ENCODE peak calls at places on chromosomes 11 and 22, in ten cellular contexts. G, E, F, D, X, N, C, B, K and P are unnamed samples.
A peak's percentile ranks its signal among the peaks of the same experiment; 100 is the strongest.

GRCh38 chr11:71078482-71078881 is 173.9 kb downstream of the SHANK2 start:
- DNase-seq in F (no peak), D (no peak), B (no peak), N (no peak), X (no peak), E (no peak), K (no peak), G (no peak), C (no peak), P (peak; percentile 71)

GRCh38 chr11:112628676-112629075 is 332.5 kb upstream of the NCAM1 start:
- DNase-seq in N (no peak), C (no peak), D (no peak), K (no peak), E (no peak), X (no peak), G (no peak), F (no peak), B (no peak), P (no peak)

GRCh38 chr11:10640308-10640707 is 53.2 kb downstream of the IRAG1 start:
- DNase-seq in N (no peak), C (peak; percentile 50), E (no peak), K (no peak), X (no peak), F (no peak), D (no peak), B (no peak), G (no peak), P (no peak)

GRCh38 chr22:32836286-32836859 is 34.9 kb downstream of the TIMP3 start:
- DNase-seq in X (peak; percentile 67), F (no peak), E (no peak), B (no peak), G (no peak), D (peak; percentile 22), N (no peak), K (no peak), C (no peak), P (no peak)

GRCh38 chr11:68012843-68013610 is 2.9 kb downstream of the ALDH3B1 start:
- DNase-seq in F (no peak), K (no peak), E (no peak), N (no peak), B (peak; percentile 27), C (no peak), D (peak; percentile 95), X (no peak), G (peak; percentile 77), P (peak; percentile 99)

GRCh38 chr11:69200331-69201047 is 44.8 kb downstream of the SMIM38 start:
- DNase-seq in B (no peak), N (no peak), F (peak; percentile 48), G (no peak), X (peak; percentile 80), D (no peak), K (no peak), E (no peak), C (no peak), P (peak; percentile 66)

GRCh38 chr11:103682318-103683184 is 353.9 kb upstream of the DDI1 start:
- DNase-seq in C (peak; percentile 77), X (peak; percentile 23), K (peak; percentile 33), F (peak; percentile 19), G (peak; percentile 58), B (no peak), D (peak; percentile 75), N (peak; percentile 9), E (peak; percentile 81), P (peak; percentile 15)

GRCh38 chr11:10809373-10810199 is 860 bp upstream of the EIF4G2 start:
- DNase-seq in B (no peak), C (peak; percentile 44), N (no peak), G (no peak), D (peak; percentile 80), F (no peak), X (peak; percentile 77), E (no peak), K (peak; percentile 50), P (peak; percentile 74)

GRCh38 chr11:67355023-67355793 is 1.9 kb upstream of the POLD4 start:
- DNase-seq in E (no peak), K (no peak), D (no peak), B (no peak), N (no peak), C (peak; percentile 42), X (peak; percentile 32), F (no peak), G (no peak), P (no peak)

GRCh38 chr22:48488611-48489456 is 1338.8 kb downstream of the BRD1 start:
- DNase-seq in G (no peak), X (peak; percentile 98), E (peak; percentile 34), F (no peak), B (no peak), K (no peak), N (no peak), C (peak; percentile 34), D (no peak), P (peak; percentile 53)

GRCh38 chr11:17594686-17595192 is 47.7 kb downstream of the OTOG start:
- DNase-seq in D (no peak), C (peak; percentile 2), E (no peak), X (no peak), N (no peak), F (no peak), B (no peak), G (no peak), K (peak; percentile 1), P (no peak)

GRCh38 chr22:37905534-37906363 is at the start of gene MICALL1:
- DNase-seq in B (peak; percentile 60), X (peak; percentile 98), E (peak; percentile 89), C (peak; percentile 70), F (peak; percentile 76), N (no peak), D (peak; percentile 67), K (peak; percentile 65), G (peak; percentile 76), P (peak; percentile 87)

GRCh38 chr11:8640305-8640932 is 42.0 kb downstream of the TRIM66 start:
- DNase-seq in C (no peak), N (no peak), X (peak; percentile 81), D (no peak), B (no peak), G (no peak), K (no peak), E (no peak), F (no peak), P (no peak)

GRCh38 chr11:42085736-42086135 is 626.3 kb upstream of the LRRC4C start:
- DNase-seq in B (no peak), F (no peak), E (no peak), K (no peak), D (no peak), N (no peak), X (no peak), C (no peak), G (no peak), P (no peak)

GRCh38 chr11:126355926-126356897 is 726 bp downstream of the ST3GAL4 start:
- DNase-seq in N (no peak), D (no peak), G (peak; percentile 49), X (peak; percentile 68), F (peak; percentile 55), C (peak; percentile 33), K (no peak), B (no peak), E (peak; percentile 39), P (peak; percentile 35)

GRCh38 chr22:48500481-48501230 is 1327.0 kb downstream of the BRD1 start:
- DNase-seq in K (no peak), X (no peak), G (no peak), B (no peak), D (no peak), E (no peak), N (no peak), C (no peak), F (no peak), P (no peak)

GRCh38 chr11:27696112-27696511 is 4.1 kb downstream of the BDNF start:
- DNase-seq in B (no peak), N (no peak), D (peak; percentile 58), E (no peak), X (no peak), C (no peak), K (no peak), F (no peak), G (no peak), P (no peak)
- H3K27me3 ChIP-seq in B (peaks cover 10% of the 10 kb centered on the region), N (peaks cover 32% of the 10 kb centered on the region), D (no peaks in the 10 kb centered on the region), E (peaks cover 51% of the 10 kb centered on the region), X (peaks cover 18% of the 10 kb centered on the region), C (peaks cover 19% of the 10 kb centered on the region), K (peaks cover 7% of the 10 kb centered on the region), F (peaks cover 51% of the 10 kb centered on the region), G (peaks cover 62% of the 10 kb centered on the region), P (no peaks in the 10 kb centered on the region)

GRCh38 chr22:25840162-25840561 is 98.2 kb downstream of the MYO18B start:
- DNase-seq in D (no peak), K (no peak), G (no peak), E (peak; percentile 8), X (no peak), C (no peak), N (no peak), F (no peak), B (no peak), P (peak; percentile 33)
- H3K27me3 ChIP-seq in D (no peaks in the 10 kb centered on the region), K (no peaks in the 10 kb centered on the region), G (peaks cover 40% of the 10 kb centered on the region), E (no peaks in the 10 kb centered on the region), X (no peaks in the 10 kb centered on the region), C (no peaks in the 10 kb centered on the region), N (no peaks in the 10 kb centered on the region), F (no peaks in the 10 kb centered on the region), B (no peaks in the 10 kb centered on the region), P (peaks cover 15% of the 10 kb centered on the region)

DNA sequence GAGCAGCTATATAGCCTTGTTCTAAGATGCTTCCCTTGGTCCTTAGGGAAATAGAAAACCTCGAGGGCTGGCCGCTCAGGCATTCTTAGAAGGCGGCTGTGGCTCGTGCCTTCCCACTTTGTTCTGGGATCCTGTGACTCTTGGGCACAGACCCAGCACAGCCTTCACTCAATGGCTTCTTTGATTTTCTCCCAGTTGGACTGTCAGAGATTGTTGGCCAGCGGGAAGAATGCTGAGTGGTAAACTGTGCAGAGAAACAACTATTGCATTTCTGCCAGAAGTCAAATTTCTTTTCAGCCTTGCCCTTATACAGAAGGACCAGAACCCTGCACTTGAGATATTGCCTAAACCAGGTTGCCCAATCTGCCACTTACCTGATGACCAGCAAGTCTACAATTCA is 9.5 kb upstream of the MICAL2 start:
- DNase-seq in C (no peak), E (no peak), N (no peak), X (no peak), F (peak; percentile 64), D (no peak), G (no peak), K (no peak), B (no peak), P (no peak)
- H3K27me3 ChIP-seq in C (no peaks in the 10 kb centered on the region), E (no peaks in the 10 kb centered on the region), N (no peaks in the 10 kb centered on the region), X (no peaks in the 10 kb centered on the region), F (no peaks in the 10 kb centered on the region), D (no peaks in the 10 kb centered on the region), G (no peaks in the 10 kb centered on the region), K (no peaks in the 10 kb centered on the region), B (no peaks in the 10 kb centered on the region), P (no peaks in the 10 kb centered on the region)

GRCh38 chr22:23438216-23438615 is 141.9 kb downstream of the IGLL1 start:
- DNase-seq in X (no peak), C (no peak), B (no peak), N (no peak), F (no peak), G (no peak), K (no peak), E (no peak), D (no peak), P (no peak)
- H3K27me3 ChIP-seq in X (no peaks in the 10 kb centered on the region), C (no peaks in the 10 kb centered on the region), B (no peaks in the 10 kb centered on the region), N (no peaks in the 10 kb centered on the region), F (peaks cover 22% of the 10 kb centered on the region), G (no peaks in the 10 kb centered on the region), K (no peaks in the 10 kb centered on the region), E (no peaks in the 10 kb centered on the region), D (no peaks in the 10 kb centered on the region), P (no peaks in the 10 kb centered on the region)

GRCh38 chr11:36374726-36375125 is 78.6 kb downstream of the PRR5L start:
- DNase-seq in E (no peak), K (no peak), G (no peak), B (no peak), N (no peak), D (no peak), C (peak; percentile 59), F (no peak), X (no peak), P (no peak)
- H3K27me3 ChIP-seq in E (peaks cover 73% of the 10 kb centered on the region), K (no peaks in the 10 kb centered on the region), G (peaks cover 48% of the 10 kb centered on the region), B (no peaks in the 10 kb centered on the region), N (no peaks in the 10 kb centered on the region), D (peaks cover 2% of the 10 kb centered on the region), C (no peaks in the 10 kb centered on the region), F (peaks cover 86% of the 10 kb centered on the region), X (peaks cover 37% of the 10 kb centered on the region), P (no peaks in the 10 kb centered on the region)